ENCODE peak calls at places on chromosomes 12 and 14, in four cellular contexts. Z, M, P and F are unnamed samples.
A peak's percentile ranks its signal among the peaks of the same experiment; 100 is the strongest.

GRCh38 chr12:108214486-108214885 is 85.4 kb downstream of the WSCD2 start:
- DNase-seq in M (peak; percentile 79), Z (peak; percentile 77), P (no peak), F (no peak)

GRCh38 chr14:58942516-58942915 is 246.0 kb upstream of the DAAM1 start:
- DNase-seq in M (no peak), Z (no peak), P (no peak), F (no peak)

GRCh38 chr12:19941096-19941495 is 427.2 kb upstream of the PDE3A start:
- DNase-seq in P (no peak), Z (no peak), M (no peak), F (no peak)

GRCh38 chr12:2283910-2284309 is 231.1 kb downstream of the CACNA1C start:
- DNase-seq in P (no peak), M (no peak), Z (no peak), F (no peak)

GRCh38 chr14:106803379-106803778 is 1277.0 kb downstream of the TMEM121 start:
- DNase-seq in Z (no peak), M (no peak), P (no peak), F (no peak)

GRCh38 chr12:14845350-14845750 is 2.0 kb upstream of the ART4 start:
- DNase-seq in Z (no peak), M (peak; percentile 70), P (peak; percentile 45), F (peak; percentile 41)

GRCh38 chr14:22691171-22691570 is 47.0 kb upstream of the OR6J1 start:
- DNase-seq in M (no peak), P (no peak), Z (no peak), F (no peak)

GRCh38 chr14:28577187-28577586 is 189.4 kb upstream of the FOXG1 start:
- DNase-seq in P (no peak), M (no peak), Z (no peak), F (no peak)

GRCh38 chr12:103334447-103334846 is 161.3 kb downstream of the C12orf42 start:
- DNase-seq in M (no peak), Z (no peak), P (no peak), F (no peak)

GRCh38 chr14:95293474-95293873 is 26.2 kb downstream of the CLMN start:
- DNase-seq in P (no peak), Z (no peak), M (peak; percentile 67), F (no peak)

GRCh38 chr14:100342195-100342594 is 19.1 kb downstream of the SLC25A47 start:
- DNase-seq in M (peak; percentile 38), P (no peak), Z (no peak), F (no peak)

GRCh38 chr12:94168041-94168440 is 19.7 kb downstream of the PLXNC1 start:
- DNase-seq in Z (no peak), P (no peak), M (no peak), F (no peak)

GRCh38 chr14:42930058-42930457 is 1323.4 kb downstream of the LRFN5 start:
- DNase-seq in P (no peak), M (no peak), Z (no peak), F (no peak)

GRCh38 chr14:89409961-89410360 is 7.1 kb downstream of the FOXN3 start:
- DNase-seq in M (no peak), P (no peak), Z (no peak), F (no peak)

GRCh38 chr14:104101086-104101621 is 15.7 kb downstream of the ASPG start:
- DNase-seq in M (no peak), P (no peak), Z (no peak), F (no peak)

GRCh38 chr14:101571004-101571403 is 9.7 kb downstream of the DIO3 start:
- DNase-seq in M (no peak), Z (no peak), P (no peak), F (no peak)

GRCh38 chr12:89433634-89434033 is 81.3 kb upstream of the DUSP6 start:
- DNase-seq in M (no peak), Z (no peak), P (no peak), F (no peak)

GRCh38 chr12:89618113-89618862 is 90.3 kb downstream of the ATP2B1 start:
- DNase-seq in M (no peak), P (no peak), Z (no peak), F (no peak)

GRCh38 chr12:32519047-32519446 is 119.7 kb downstream of the FGD4 start:
- DNase-seq in Z (no peak), M (no peak), P (no peak), F (no peak)

GRCh38 chr12:76018111-76018510 is 13.5 kb downstream of the PHLDA1 start:
- DNase-seq in M (peak; percentile 50), Z (no peak), P (no peak), F (no peak)

GRCh38 chr12:27807063-27807703 is 27.1 kb upstream of the MANSC4 start:
- DNase-seq in P (no peak), Z (no peak), M (no peak), F (no peak)

GRCh38 chr12:43131304-43131703 is 420.7 kb downstream of the ADAMTS20 start:
- DNase-seq in M (peak; percentile 0), Z (no peak), P (no peak), F (no peak)

GRCh38 chr12:12582895-12583303 is 20.2 kb upstream of the DUSP16 start:
- DNase-seq in P (no peak), Z (no peak), M (no peak), F (no peak)

GRCh38 chr12:53105256-53105655 is 2.0 kb downstream of the SOAT2 start:
- DNase-seq in P (no peak), Z (no peak), M (no peak), F (no peak)

GRCh38 chr12:113222730-113223531 is 1.7 kb downstream of the TPCN1 start:
- DNase-seq in P (no peak), Z (no peak), M (peak; percentile 50), F (no peak)

GRCh38 chr12:128056299-128056885 is 210.6 kb upstream of the TMEM132C start:
- DNase-seq in M (peak; percentile 59), Z (no peak), P (no peak), F (no peak)

GRCh38 chr12:47744778-47745436 is 13.8 kb downstream of the RAPGEF3 start:
- DNase-seq in M (no peak), P (no peak), Z (no peak), F (no peak)

GRCh38 chr12:74292351-74293194 is 245.1 kb upstream of the ATXN7L3B start:
- DNase-seq in Z (no peak), M (peak; percentile 12), P (no peak), F (no peak)

GRCh38 chr12:89167986-89168385 is 184.3 kb downstream of the DUSP6 start:
- DNase-seq in P (no peak), Z (no peak), M (no peak), F (no peak)

GRCh38 chr14:31096255-31096654 is 70.1 kb upstream of the STRN3 start:
- DNase-seq in P (no peak), M (no peak), Z (no peak), F (no peak)

GRCh38 chr12:54853933-54854538 is at the start of gene MUCL1:
- DNase-seq in M (peak; percentile 37), P (peak; percentile 58), Z (peak; percentile 49), F (peak; percentile 3)

GRCh38 chr12:5571115-5571514 is 139.2 kb downstream of the NTF3 start:
- DNase-seq in P (no peak), Z (no peak), M (no peak), F (no peak)

GRCh38 chr14:22159968-22160367 is 429.1 kb downstream of the DAD1 start:
- DNase-seq in Z (no peak), M (no peak), P (no peak), F (no peak)